ENCODE peak calls at places on chromosome 9, in ten cellular contexts. One of them, this sample, is unnamed.

GRCh38 chr9:73577867-73578266 is 426.2 kb downstream of the ANXA1 start:
- DNase-seq in heart right ventricle: no peak
- DNase-seq in WTC11: no peak
- DNase-seq in body of pancreas: no peak
- DNase-seq in cardiac fibroblast: peak; percentile 44
- DNase-seq in tibial nerve: no peak
- DNase-seq in GM23338: no peak
- DNase-seq in spleen: no peak
- DNase-seq in ovary: no peak
- DNase-seq in suprapubic skin: no peak
- DNase-seq in this sample: no peak

GRCh38 chr9:137052293-137052692 is 1.6 kb downstream of the ENTPD2 start:
- DNase-seq in suprapubic skin: no peak
- DNase-seq in GM23338: no peak
- DNase-seq in spleen: no peak
- DNase-seq in heart right ventricle: no peak
- DNase-seq in tibial nerve: no peak
- DNase-seq in WTC11: no peak
- DNase-seq in cardiac fibroblast: no peak
- DNase-seq in ovary: no peak
- DNase-seq in body of pancreas: no peak
- DNase-seq in this sample: no peak

GRCh38 chr9:84839538-84839937 is 170.0 kb downstream of the NTRK2 start:
- DNase-seq in ovary: no peak
- DNase-seq in suprapubic skin: no peak
- DNase-seq in body of pancreas: no peak
- DNase-seq in tibial nerve: no peak
- DNase-seq in cardiac fibroblast: peak; percentile 6
- DNase-seq in GM23338: no peak
- DNase-seq in heart right ventricle: no peak
- DNase-seq in spleen: no peak
- DNase-seq in WTC11: no peak
- DNase-seq in this sample: peak; percentile 56

GRCh38 chr9:96113045-96113444 is 188.9 kb downstream of the HSD17B3 start:
- DNase-seq in WTC11: no peak
- DNase-seq in ovary: no peak
- DNase-seq in cardiac fibroblast: no peak
- DNase-seq in spleen: no peak
- DNase-seq in tibial nerve: no peak
- DNase-seq in heart right ventricle: no peak
- DNase-seq in suprapubic skin: no peak
- DNase-seq in GM23338: no peak
- DNase-seq in body of pancreas: no peak
- DNase-seq in this sample: no peak

GRCh38 chr9:126982215-126983002 is 67.8 kb downstream of the RALGPS1 start:
- DNase-seq in heart right ventricle: no peak
- DNase-seq in suprapubic skin: no peak
- DNase-seq in tibial nerve: no peak
- DNase-seq in WTC11: no peak
- DNase-seq in body of pancreas: no peak
- DNase-seq in GM23338: no peak
- DNase-seq in spleen: no peak
- DNase-seq in cardiac fibroblast: no peak
- DNase-seq in ovary: no peak
- DNase-seq in this sample: no peak

GRCh38 chr9:37760416-37761165 is 7.0 kb downstream of the TRMT10B start:
- DNase-seq in cardiac fibroblast: peak; percentile 25
- DNase-seq in GM23338: no peak
- DNase-seq in tibial nerve: no peak
- DNase-seq in heart right ventricle: no peak
- DNase-seq in ovary: no peak
- DNase-seq in spleen: no peak
- DNase-seq in body of pancreas: no peak
- DNase-seq in suprapubic skin: no peak
- DNase-seq in WTC11: no peak
- DNase-seq in this sample: no peak

GRCh38 chr9:126440938-126441337 is 114.3 kb downstream of the MVB12B start:
- DNase-seq in cardiac fibroblast: peak; percentile 12
- DNase-seq in heart right ventricle: no peak
- DNase-seq in body of pancreas: no peak
- DNase-seq in spleen: no peak
- DNase-seq in tibial nerve: no peak
- DNase-seq in WTC11: no peak
- DNase-seq in GM23338: peak; percentile 41
- DNase-seq in ovary: no peak
- DNase-seq in suprapubic skin: no peak
- DNase-seq in this sample: no peak

GRCh38 chr9:120445974-120446373 is 134.0 kb downstream of the CDK5RAP2 start:
- DNase-seq in GM23338: no peak
- DNase-seq in ovary: no peak
- DNase-seq in spleen: no peak
- DNase-seq in WTC11: no peak
- DNase-seq in tibial nerve: no peak
- DNase-seq in heart right ventricle: no peak
- DNase-seq in cardiac fibroblast: no peak
- DNase-seq in body of pancreas: no peak
- DNase-seq in suprapubic skin: no peak
- DNase-seq in this sample: no peak

GRCh38 chr9:24342457-24342856 is 203.2 kb downstream of the IZUMO3 start:
- DNase-seq in cardiac fibroblast: no peak
- DNase-seq in WTC11: no peak
- DNase-seq in spleen: no peak
- DNase-seq in GM23338: no peak
- DNase-seq in suprapubic skin: no peak
- DNase-seq in tibial nerve: no peak
- DNase-seq in body of pancreas: no peak
- DNase-seq in ovary: no peak
- DNase-seq in heart right ventricle: no peak
- DNase-seq in this sample: no peak

DNA sequence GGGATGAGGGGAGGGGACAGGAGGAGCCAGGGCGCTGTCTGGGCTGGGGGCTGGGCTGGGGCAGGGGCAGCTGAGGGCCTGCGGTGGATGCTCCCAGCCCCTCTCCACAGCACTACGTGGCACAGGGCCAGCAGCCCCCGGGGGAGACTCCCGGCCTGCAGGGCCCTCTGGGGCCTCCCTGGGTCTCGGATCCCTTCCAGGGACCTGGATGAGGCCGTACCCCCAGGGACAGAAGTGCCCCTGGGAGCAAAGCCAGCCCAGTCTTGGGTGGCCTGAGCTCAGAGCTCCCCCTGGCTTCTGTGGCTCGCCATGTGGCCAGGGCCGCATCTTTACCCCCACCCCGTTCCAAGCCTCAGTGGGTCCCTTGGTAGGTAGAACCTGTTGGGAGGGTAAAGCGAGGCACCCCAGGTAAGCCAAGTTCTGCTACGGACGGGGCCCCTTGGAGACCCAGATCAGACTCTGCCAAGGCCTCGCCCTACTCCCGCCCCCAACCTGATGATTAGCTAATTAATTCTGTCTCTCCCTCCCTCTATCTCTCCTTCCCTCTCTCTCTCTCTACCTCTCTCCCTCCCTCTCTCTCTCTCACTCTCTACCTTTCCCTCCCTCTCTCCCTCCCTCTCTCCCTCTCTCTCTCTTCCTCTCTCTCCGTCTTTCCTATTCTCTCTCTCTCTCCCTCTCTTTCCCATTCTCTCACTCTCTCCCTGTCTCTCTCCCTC is 24.3 kb downstream of the KCNT1 start:
- DNase-seq in WTC11: no peak
- DNase-seq in body of pancreas: no peak
- DNase-seq in GM23338: no peak
- DNase-seq in spleen: no peak
- DNase-seq in suprapubic skin: no peak
- DNase-seq in tibial nerve: no peak
- DNase-seq in cardiac fibroblast: no peak
- DNase-seq in heart right ventricle: no peak
- DNase-seq in ovary: no peak
- DNase-seq in this sample: no peak
- TF ChIP-seq CTCF in WTC11: no peak
- TF ChIP-seq CTCF in body of pancreas: no peak
- TF ChIP-seq CTCF in GM23338: no peak
- TF ChIP-seq CTCF in spleen: no peak
- TF ChIP-seq CTCF in suprapubic skin: no peak
- TF ChIP-seq CTCF in tibial nerve: no peak
- TF ChIP-seq CTCF in cardiac fibroblast: no peak
- TF ChIP-seq CTCF in heart right ventricle: no peak
- TF ChIP-seq CTCF in ovary: no peak
- TF ChIP-seq CTCF in this sample: no peak

DNA sequence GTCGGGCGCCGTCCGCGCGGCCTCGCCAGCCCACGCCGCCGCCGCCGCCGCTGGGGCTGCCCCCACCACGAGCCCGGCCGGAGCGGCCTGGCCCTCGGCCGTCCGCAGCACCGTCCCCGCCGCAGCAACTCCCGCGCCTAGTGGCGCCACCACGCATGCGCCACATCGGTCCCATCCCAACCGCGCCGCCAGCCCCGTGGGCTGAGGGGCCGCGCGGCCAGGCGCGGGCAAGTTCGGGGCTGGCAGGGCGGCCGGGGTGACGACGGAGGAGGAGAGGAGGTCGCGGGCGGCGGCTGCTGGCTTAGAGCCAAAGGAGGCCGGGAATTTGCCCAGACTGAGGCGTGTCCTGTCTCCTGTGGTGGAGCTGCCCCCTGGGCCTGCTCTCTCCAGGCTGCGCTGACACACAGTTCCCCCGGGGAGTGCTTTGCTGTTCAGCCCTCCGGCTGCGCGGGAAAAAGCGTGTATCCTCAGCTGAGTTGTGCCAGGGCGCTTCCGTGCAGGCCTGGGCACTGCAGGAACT is at the start of gene TUSC1:
- DNase-seq in body of pancreas: peak; percentile 85
- DNase-seq in heart right ventricle: peak; percentile 88
- DNase-seq in suprapubic skin: peak; percentile 89
- DNase-seq in cardiac fibroblast: peak; percentile 88
- DNase-seq in GM23338: peak; percentile 67
- DNase-seq in ovary: peak; percentile 83
- DNase-seq in tibial nerve: peak; percentile 54
- DNase-seq in WTC11: peak; percentile 59
- DNase-seq in spleen: peak; percentile 88
- DNase-seq in this sample: peak; percentile 4
- TF ChIP-seq CTCF in body of pancreas: peak; percentile 47
- TF ChIP-seq CTCF in heart right ventricle: no peak
- TF ChIP-seq CTCF in suprapubic skin: no peak
- TF ChIP-seq CTCF in cardiac fibroblast: no peak
- TF ChIP-seq CTCF in GM23338: no peak
- TF ChIP-seq CTCF in ovary: no peak
- TF ChIP-seq CTCF in tibial nerve: no peak
- TF ChIP-seq CTCF in WTC11: no peak
- TF ChIP-seq CTCF in spleen: no peak
- TF ChIP-seq CTCF in this sample: no peak

DNA sequence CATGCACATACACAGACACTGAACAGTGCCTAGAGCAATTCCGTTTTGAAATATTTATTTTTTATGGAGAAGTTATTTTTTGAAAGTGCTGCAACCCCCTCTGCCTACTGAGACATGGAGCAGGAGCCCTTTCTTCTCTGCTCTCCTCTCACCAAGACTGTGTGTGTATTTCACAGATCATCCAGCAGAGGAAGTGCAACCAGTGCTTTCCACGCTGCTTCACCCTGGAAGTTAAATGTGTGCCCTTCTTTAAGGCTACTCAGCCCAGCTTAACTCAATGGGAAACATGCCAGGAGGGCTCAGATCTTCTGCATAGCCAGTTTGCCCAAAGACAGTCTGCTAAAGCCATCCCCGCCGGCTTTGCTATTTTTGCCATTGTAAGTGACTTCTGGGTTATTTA is 606.3 kb downstream of the TLE1 start:
- DNase-seq in GM23338: peak; percentile 47
- DNase-seq in suprapubic skin: no peak
- DNase-seq in tibial nerve: no peak
- DNase-seq in WTC11: peak; percentile 15
- DNase-seq in spleen: no peak
- DNase-seq in heart right ventricle: no peak
- DNase-seq in body of pancreas: no peak
- DNase-seq in ovary: no peak
- DNase-seq in cardiac fibroblast: peak; percentile 4
- DNase-seq in this sample: peak; percentile 4
- TF ChIP-seq CTCF in GM23338: peak; percentile 33
- TF ChIP-seq CTCF in suprapubic skin: peak; percentile 1
- TF ChIP-seq CTCF in tibial nerve: no peak
- TF ChIP-seq CTCF in WTC11: no peak
- TF ChIP-seq CTCF in spleen: no peak
- TF ChIP-seq CTCF in heart right ventricle: no peak
- TF ChIP-seq CTCF in body of pancreas: no peak
- TF ChIP-seq CTCF in ovary: no peak
- TF ChIP-seq CTCF in cardiac fibroblast: peak; percentile 41
- TF ChIP-seq CTCF in this sample: peak; percentile 34

GRCh38 chr9:109451311-109452025 is 46.6 kb downstream of the PTPN3 start:
- DNase-seq in GM23338: peak; percentile 66
- DNase-seq in tibial nerve: no peak
- DNase-seq in body of pancreas: no peak
- DNase-seq in spleen: no peak
- DNase-seq in WTC11: peak; percentile 45
- DNase-seq in ovary: no peak
- DNase-seq in heart right ventricle: no peak
- DNase-seq in suprapubic skin: peak; percentile 37
- DNase-seq in cardiac fibroblast: no peak
- DNase-seq in this sample: no peak
- TF ChIP-seq CTCF in GM23338: peak; percentile 53
- TF ChIP-seq CTCF in tibial nerve: no peak
- TF ChIP-seq CTCF in body of pancreas: no peak
- TF ChIP-seq CTCF in spleen: no peak
- TF ChIP-seq CTCF in WTC11: no peak
- TF ChIP-seq CTCF in ovary: no peak
- TF ChIP-seq CTCF in heart right ventricle: no peak
- TF ChIP-seq CTCF in suprapubic skin: no peak
- TF ChIP-seq CTCF in cardiac fibroblast: peak; percentile 11
- TF ChIP-seq CTCF in this sample: no peak

DNA sequence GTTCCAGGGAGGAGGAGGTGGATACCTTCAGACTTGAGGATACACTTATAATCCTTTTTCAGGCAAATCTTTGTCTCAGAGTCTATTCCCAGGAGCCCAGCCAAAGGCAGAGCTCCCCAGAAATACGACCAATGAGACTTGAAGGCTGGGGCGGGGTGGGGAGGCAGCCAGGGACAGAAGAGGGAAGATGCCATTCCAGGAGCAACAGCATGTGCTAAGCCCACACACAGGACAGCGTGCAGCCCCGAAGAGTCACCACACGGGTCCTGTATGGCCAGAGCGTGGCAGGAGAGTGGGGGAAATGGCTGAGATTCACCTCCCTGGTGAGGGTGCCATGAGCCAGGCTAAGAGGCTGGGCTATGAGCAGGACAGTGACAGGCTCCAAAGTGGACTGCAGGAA is 35.2 kb downstream of the WHRN start:
- DNase-seq in heart right ventricle: no peak
- DNase-seq in WTC11: no peak
- DNase-seq in spleen: no peak
- DNase-seq in body of pancreas: no peak
- DNase-seq in cardiac fibroblast: no peak
- DNase-seq in suprapubic skin: no peak
- DNase-seq in ovary: no peak
- DNase-seq in GM23338: no peak
- DNase-seq in tibial nerve: no peak
- DNase-seq in this sample: no peak
- TF ChIP-seq CTCF in heart right ventricle: no peak
- TF ChIP-seq CTCF in WTC11: no peak
- TF ChIP-seq CTCF in spleen: no peak
- TF ChIP-seq CTCF in body of pancreas: no peak
- TF ChIP-seq CTCF in cardiac fibroblast: no peak
- TF ChIP-seq CTCF in suprapubic skin: no peak
- TF ChIP-seq CTCF in ovary: no peak
- TF ChIP-seq CTCF in GM23338: no peak
- TF ChIP-seq CTCF in tibial nerve: no peak
- TF ChIP-seq CTCF in this sample: no peak